ENCODE peak calls at places on chromosomes 16 and 17, in nine cellular contexts. V, E, B, Y, N, K, M, C and R are unnamed samples.

GRCh38 chr16:49456763-49457162 is 83.2 kb downstream of the C16orf78 start:
- DNase-seq in B (no peak), V (no peak), K (no peak), E (no peak), Y (peak; percentile 47), M (no peak), C (no peak), N (peak; percentile 36), R (no peak)

GRCh38 chr16:4317471-4318170 is 1.8 kb downstream of the GLIS2 start:
- DNase-seq in N (peak; percentile 54), K (peak; percentile 61), Y (no peak), C (no peak), B (no peak), V (peak; percentile 28), E (no peak), M (no peak), R (no peak)

GRCh38 chr16:76071690-76072089 is 205.5 kb upstream of the CNTNAP4 start:
- DNase-seq in K (no peak), B (no peak), C (no peak), N (no peak), E (no peak), M (no peak), V (no peak), Y (no peak), R (no peak)

GRCh38 chr17:10162034-10162433 is 36.4 kb downstream of the GAS7 start:
- DNase-seq in K (no peak), V (no peak), M (no peak), N (no peak), Y (no peak), E (no peak), B (no peak), C (no peak), R (no peak)

GRCh38 chr16:27924411-27925118 is 138.9 kb downstream of the GSG1L start:
- DNase-seq in B (no peak), K (no peak), N (no peak), C (peak; percentile 26), V (no peak), Y (no peak), M (no peak), E (peak; percentile 83), R (no peak)

GRCh38 chr17:37481001-37481665 is 8.6 kb upstream of the DUSP14 start:
- DNase-seq in K (no peak), E (no peak), B (no peak), N (no peak), M (no peak), C (no peak), V (no peak), Y (no peak), R (no peak)

GRCh38 chr17:81867123-81867951 is 3.8 kb downstream of the ARHGDIA start:
- DNase-seq in C (no peak), Y (no peak), K (no peak), M (no peak), E (peak; percentile 83), V (peak; percentile 70), B (no peak), N (no peak), R (no peak)

GRCh38 chr17:73623247-73623646 is 21.0 kb downstream of the SDK2 start:
- DNase-seq in E (no peak), Y (no peak), M (no peak), V (no peak), K (no peak), C (no peak), N (no peak), B (no peak), R (no peak)

GRCh38 chr17:73750975-73751374 is 106.7 kb upstream of the SDK2 start:
- DNase-seq in E (no peak), N (no peak), Y (no peak), K (no peak), V (no peak), M (no peak), C (no peak), B (no peak), R (no peak)

GRCh38 chr17:51711581-51711980 is 446.9 kb downstream of the CA10 start:
- DNase-seq in C (no peak), Y (no peak), K (no peak), E (no peak), V (no peak), B (no peak), N (no peak), M (no peak), R (no peak)